ENCODE peak calls at places on chromosomes 16 and 17, in four cellular contexts. U, X, L and O are unnamed samples.

GRCh38 chr16:57941016-57941656 is 29.8 kb downstream of the CNGB1 start:
- DNase-seq in U (peak), X (peak), L (no peak), O (no peak)

GRCh38 chr17:60579090-60579489 is 20.9 kb upstream of the PPM1D start:
- DNase-seq in U (peak), X (peak), L (no peak), O (no peak)

GRCh38 chr17:48429638-48430586 is at the start of gene SKAP1:
- DNase-seq in U (no peak), X (no peak), L (no peak), O (no peak)

GRCh38 chr17:81397314-81398169 is 2.3 kb downstream of the BAHCC1 start:
- DNase-seq in U (peak), X (peak), L (no peak), O (no peak)

GRCh38 chr17:72400863-72401262 is 280.0 kb downstream of the SOX9 start:
- DNase-seq in U (no peak), X (no peak), L (no peak), O (no peak)

GRCh38 chr16:50680907-50681885 is at the start of gene SNX20:
- DNase-seq in U (no peak), X (no peak), L (no peak), O (peak)

GRCh38 chr17:2138318-2138717 is 83.4 kb downstream of the HIC1 start:
- DNase-seq in U (no peak), L (no peak), X (peak), O (peak)

GRCh38 chr16:31427441-31428276 is 501 bp downstream of the COX6A2 start:
- DNase-seq in L (no peak), X (peak), U (peak), O (no peak)

GRCh38 chr16:59181821-59182420 is 447.8 kb upstream of the GOT2 start:
- DNase-seq in L (no peak), X (no peak), U (no peak), O (no peak)

GRCh38 chr17:72122668-72123495 is 2.1 kb downstream of the SOX9 start:
- DNase-seq in L (no peak), X (peak), U (peak), O (no peak)